ENCODE peak calls at places on chromosomes 7 and 10, in seven cellular contexts. One of them, this sample, is unnamed.

GRCh38 chr10:15744217-15744865 is 24.6 kb upstream of the ITGA8 start:
- DNase-seq in AG09309: no peak
- DNase-seq in AML-193: peak
- DNase-seq in B cell: peak
- DNase-seq in EL: peak
- DNase-seq in stimulated activated CD8-positive, alpha-beta memory T cell treated with anti-CD3 and anti-CD28 coated beads, Interleukin-2, amount 100 ng/mL, for 48 hours: peak
- DNase-seq in activated T-cell treated with anti-CD3 and anti-CD28 coated beads for 1 hour: no peak
- DNase-seq in this sample: no peak

GRCh38 chr7:142913051-142913450 is 20.5 kb downstream of the TRPV5 start:
- DNase-seq in AG09309: no peak
- DNase-seq in AML-193: no peak
- DNase-seq in B cell: no peak
- DNase-seq in EL: no peak
- DNase-seq in stimulated activated CD8-positive, alpha-beta memory T cell treated with anti-CD3 and anti-CD28 coated beads, Interleukin-2, amount 100 ng/mL, for 48 hours: no peak
- DNase-seq in activated T-cell treated with anti-CD3 and anti-CD28 coated beads for 1 hour: no peak
- DNase-seq in this sample: no peak

GRCh38 chr7:155369-156000 is 36.9 kb upstream of the FAM20C start:
- DNase-seq in AG09309: no peak
- DNase-seq in AML-193: no peak
- DNase-seq in B cell: no peak
- DNase-seq in EL: peak
- DNase-seq in stimulated activated CD8-positive, alpha-beta memory T cell treated with anti-CD3 and anti-CD28 coated beads, Interleukin-2, amount 100 ng/mL, for 48 hours: no peak
- DNase-seq in activated T-cell treated with anti-CD3 and anti-CD28 coated beads for 1 hour: no peak
- DNase-seq in this sample: no peak

GRCh38 chr10:1420663-1421362 is 316.5 kb downstream of the ADARB2 start:
- DNase-seq in AG09309: no peak
- DNase-seq in AML-193: peak
- DNase-seq in B cell: peak
- DNase-seq in EL: no peak
- DNase-seq in stimulated activated CD8-positive, alpha-beta memory T cell treated with anti-CD3 and anti-CD28 coated beads, Interleukin-2, amount 100 ng/mL, for 48 hours: peak
- DNase-seq in activated T-cell treated with anti-CD3 and anti-CD28 coated beads for 1 hour: peak
- DNase-seq in this sample: no peak

GRCh38 chr7:91436655-91437054 is 172.4 kb downstream of the FZD1 start:
- DNase-seq in AG09309: no peak
- DNase-seq in AML-193: no peak
- DNase-seq in B cell: no peak
- DNase-seq in EL: no peak
- DNase-seq in stimulated activated CD8-positive, alpha-beta memory T cell treated with anti-CD3 and anti-CD28 coated beads, Interleukin-2, amount 100 ng/mL, for 48 hours: no peak
- DNase-seq in activated T-cell treated with anti-CD3 and anti-CD28 coated beads for 1 hour: no peak
- DNase-seq in this sample: no peak

GRCh38 chr7:70068531-70068930 is 470.3 kb downstream of the AUTS2 start:
- DNase-seq in AG09309: no peak
- DNase-seq in AML-193: no peak
- DNase-seq in B cell: no peak
- DNase-seq in EL: no peak
- DNase-seq in stimulated activated CD8-positive, alpha-beta memory T cell treated with anti-CD3 and anti-CD28 coated beads, Interleukin-2, amount 100 ng/mL, for 48 hours: no peak
- DNase-seq in activated T-cell treated with anti-CD3 and anti-CD28 coated beads for 1 hour: no peak
- DNase-seq in this sample: no peak

GRCh38 chr10:102511562-102512274 is 7.9 kb downstream of the SUFU start:
- DNase-seq in AG09309: no peak
- DNase-seq in AML-193: peak
- DNase-seq in B cell: peak
- DNase-seq in EL: no peak
- DNase-seq in stimulated activated CD8-positive, alpha-beta memory T cell treated with anti-CD3 and anti-CD28 coated beads, Interleukin-2, amount 100 ng/mL, for 48 hours: no peak
- DNase-seq in activated T-cell treated with anti-CD3 and anti-CD28 coated beads for 1 hour: no peak
- DNase-seq in this sample: no peak

GRCh38 chr10:3774814-3775670 is 10.0 kb downstream of the KLF6 start:
- DNase-seq in AG09309: no peak
- DNase-seq in AML-193: no peak
- DNase-seq in B cell: no peak
- DNase-seq in EL: peak
- DNase-seq in stimulated activated CD8-positive, alpha-beta memory T cell treated with anti-CD3 and anti-CD28 coated beads, Interleukin-2, amount 100 ng/mL, for 48 hours: no peak
- DNase-seq in activated T-cell treated with anti-CD3 and anti-CD28 coated beads for 1 hour: no peak
- DNase-seq in this sample: peak

GRCh38 chr7:151088856-151089699 is 2.8 kb downstream of the AGAP3 start:
- DNase-seq in AG09309: no peak
- DNase-seq in AML-193: no peak
- DNase-seq in B cell: no peak
- DNase-seq in EL: peak
- DNase-seq in stimulated activated CD8-positive, alpha-beta memory T cell treated with anti-CD3 and anti-CD28 coated beads, Interleukin-2, amount 100 ng/mL, for 48 hours: no peak
- DNase-seq in activated T-cell treated with anti-CD3 and anti-CD28 coated beads for 1 hour: no peak
- DNase-seq in this sample: peak

GRCh38 chr7:101590663-101591435 is 38.2 kb downstream of the MYL10 start:
- DNase-seq in AG09309: no peak
- DNase-seq in AML-193: no peak
- DNase-seq in B cell: no peak
- DNase-seq in EL: no peak
- DNase-seq in stimulated activated CD8-positive, alpha-beta memory T cell treated with anti-CD3 and anti-CD28 coated beads, Interleukin-2, amount 100 ng/mL, for 48 hours: no peak
- DNase-seq in activated T-cell treated with anti-CD3 and anti-CD28 coated beads for 1 hour: no peak
- DNase-seq in this sample: no peak

This sample was measured in astrocyte.